ENCODE peak calls at places on chromosome 1, in nine cellular contexts. Y is NCI-H1694; F is iris pigment epithelial cell; N is naive thymus-derived CD8-positive, alpha-beta T cell; J is stimulated activated CD4-positive, alpha-beta T cell treated with anti-CD3 and anti-CD28 coated beads, Interleukin-1b, Interleukin-23, amount 100 ng/mL, for 1 hour; B is erythroblast; D is effector memory CD8-positive, alpha-beta T cell; L is CD8-positive, alpha-beta T cell; R is NT2/D1. Q is an unnamed sample.

GRCh38 chr1:38685373-38685772 is 174.2 kb downstream of the RRAGC start:
- DNase-seq in Y (peak; percentile 34), F (no peak), N (no peak), J (no peak), B (no peak), D (no peak), L (no peak), R (no peak), Q (no peak)

GRCh38 chr1:62420214-62420613 is 16.6 kb upstream of the USP1 start:
- DNase-seq in Y (no peak), F (no peak), N (no peak), J (no peak), B (no peak), D (no peak), L (no peak), R (no peak), Q (no peak)

GRCh38 chr1:31013187-31013864 is 52.2 kb downstream of the PUM1 start:
- DNase-seq in Y (no peak), F (peak; percentile 68), N (no peak), J (no peak), B (peak; percentile 27), D (no peak), L (no peak), R (no peak), Q (no peak)

GRCh38 chr1:173900427-173900826 is 16.7 kb downstream of the SERPINC1 start:
- DNase-seq in Y (no peak), F (no peak), N (no peak), J (no peak), B (no peak), D (no peak), L (no peak), R (no peak), Q (no peak)

GRCh38 chr1:167487614-167488013 is 30.7 kb downstream of the CD247 start:
- DNase-seq in Y (no peak), F (no peak), N (no peak), J (no peak), B (no peak), D (no peak), L (no peak), R (no peak), Q (no peak)

GRCh38 chr1:10631811-10632481 is 157.2 kb downstream of the PEX14 start:
- DNase-seq in Y (no peak), F (no peak), N (no peak), J (no peak), B (no peak), D (no peak), L (no peak), R (no peak), Q (no peak)

GRCh38 chr1:107262472-107263286 is 121.8 kb downstream of the NTNG1 start:
- DNase-seq in Y (no peak), F (no peak), N (no peak), J (no peak), B (no peak), D (no peak), L (no peak), R (no peak), Q (no peak)

GRCh38 chr1:112906155-112906698 is 49.8 kb downstream of the SLC16A1 start:
- DNase-seq in Y (no peak), F (no peak), N (no peak), J (no peak), B (peak; percentile 13), D (no peak), L (no peak), R (no peak), Q (no peak)

GRCh38 chr1:211118407-211119102 is 15.4 kb downstream of the KCNH1 start:
- DNase-seq in Y (no peak), F (peak; percentile 2), N (no peak), J (no peak), B (no peak), D (no peak), L (no peak), R (no peak), Q (no peak)

GRCh38 chr1:168709407-168709891 is 19.6 kb downstream of the DPT start:
- DNase-seq in Y (no peak), F (peak; percentile 40), N (no peak), J (no peak), B (no peak), D (no peak), L (no peak), R (no peak), Q (no peak)

GRCh38 chr1:199898654-199899053 is 128.9 kb upstream of the NR5A2 start:
- DNase-seq in Y (no peak), F (peak; percentile 60), N (no peak), J (no peak), B (no peak), D (no peak), L (no peak), R (no peak), Q (no peak)

GRCh38 chr1:220300442-220301121 is 28.3 kb upstream of the RAB3GAP2 start:
- DNase-seq in Y (no peak), F (peak; percentile 91), N (no peak), J (no peak), B (no peak), D (no peak), L (no peak), R (peak; percentile 64), Q (no peak)

GRCh38 chr1:247681288-247681897 is 1.9 kb upstream of the OR13G1 start:
- DNase-seq in Y (peak; percentile 50), F (peak; percentile 29), N (no peak), J (no peak), B (peak; percentile 79), D (no peak), L (no peak), R (peak; percentile 89), Q (no peak)

GRCh38 chr1:200183637-200184036 is 156.1 kb downstream of the NR5A2 start:
- DNase-seq in Y (no peak), F (peak; percentile 56), N (no peak), J (no peak), B (no peak), D (no peak), L (no peak), R (no peak), Q (no peak)

GRCh38 chr1:204924013-204924759 is 53.5 kb downstream of the NFASC start:
- DNase-seq in Y (peak; percentile 48), F (peak; percentile 6), N (no peak), J (no peak), B (no peak), D (no peak), L (no peak), R (peak; percentile 88), Q (no peak)

GRCh38 chr1:199956005-199956404 is 71.5 kb upstream of the NR5A2 start:
- DNase-seq in Y (no peak), F (no peak), N (no peak), J (no peak), B (no peak), D (no peak), L (no peak), R (no peak), Q (no peak)

GRCh38 chr1:1601564-1602320 is 1.8 kb upstream of the FNDC10 start:
- DNase-seq in Y (no peak), F (no peak), N (no peak), J (no peak), B (no peak), D (no peak), L (no peak), R (no peak), Q (no peak)

GRCh38 chr1:230577537-230577936 is 64.7 kb upstream of the COG2 start:
- DNase-seq in Y (no peak), F (no peak), N (no peak), J (no peak), B (no peak), D (no peak), L (no peak), R (no peak), Q (no peak)

GRCh38 chr1:93021539-93022134 is 57.4 kb upstream of the MTF2 start:
- DNase-seq in Y (peak; percentile 81), F (peak; percentile 51), N (no peak), J (no peak), B (peak; percentile 58), D (peak; percentile 13), L (no peak), R (no peak), Q (peak; percentile 52)

GRCh38 chr1:35611655-35612054 is 29.7 kb downstream of the PSMB2 start:
- DNase-seq in Y (no peak), F (no peak), N (no peak), J (no peak), B (no peak), D (no peak), L (no peak), R (no peak), Q (no peak)

GRCh38 chr1:178502330-178502714 is 5.6 kb upstream of the CLEC20A start:
- DNase-seq in Y (no peak), F (no peak), N (no peak), J (no peak), B (no peak), D (no peak), L (no peak), R (no peak), Q (no peak)

GRCh38 chr1:6483010-6483760 is 8.3 kb downstream of the PLEKHG5 start:
- DNase-seq in Y (no peak), F (no peak), N (no peak), J (no peak), B (no peak), D (no peak), L (no peak), R (no peak), Q (no peak)

GRCh38 chr1:204494281-204495077 is at the start of gene PIK3C2B:
- DNase-seq in Y (peak; percentile 42), F (peak; percentile 64), N (peak; percentile 60), J (no peak), B (peak; percentile 72), D (peak; percentile 65), L (peak; percentile 55), R (peak; percentile 88), Q (peak; percentile 57)

GRCh38 chr1:32273389-32274208 is 18.3 kb upstream of the HDAC1 start:
- DNase-seq in Y (no peak), F (no peak), N (peak; percentile 88), J (peak; percentile 85), B (no peak), D (peak; percentile 64), L (peak; percentile 83), R (peak; percentile 78), Q (peak; percentile 84)

GRCh38 chr1:41631971-41632370 is 147.5 kb upstream of the EDN2 start:
- DNase-seq in Y (no peak), F (peak; percentile 72), N (no peak), J (no peak), B (no peak), D (no peak), L (no peak), R (no peak), Q (no peak)

GRCh38 chr1:23198373-23198772 is 18.9 kb downstream of the HTR1D start:
- DNase-seq in Y (no peak), F (peak; percentile 96), N (no peak), J (no peak), B (no peak), D (no peak), L (no peak), R (no peak), Q (no peak)

GRCh38 chr1:212620293-212620692 is 11.7 kb downstream of the ATF3 start:
- DNase-seq in Y (no peak), F (no peak), N (no peak), J (no peak), B (no peak), D (no peak), L (no peak), R (no peak), Q (no peak)

GRCh38 chr1:116139592-116140134 is 28.5 kb downstream of the MAB21L3 start:
- DNase-seq in Y (no peak), F (no peak), N (no peak), J (no peak), B (no peak), D (no peak), L (no peak), R (no peak), Q (no peak)

GRCh38 chr1:86487131-86487804 is 18.5 kb downstream of the CLCA1 start:
- DNase-seq in Y (no peak), F (peak; percentile 17), N (no peak), J (no peak), B (no peak), D (no peak), L (no peak), R (no peak), Q (no peak)

GRCh38 chr1:45924736-45925135 is 121.3 kb downstream of the MAST2 start:
- DNase-seq in Y (no peak), F (peak; percentile 74), N (no peak), J (no peak), B (no peak), D (no peak), L (no peak), R (no peak), Q (no peak)

GRCh38 chr1:201851949-201852348 is 23.0 kb downstream of the IPO9 start:
- DNase-seq in Y (no peak), F (no peak), N (no peak), J (no peak), B (no peak), D (no peak), L (no peak), R (no peak), Q (no peak)